ENCODE peak calls at places on chromosomes 11 and 22, in nine cellular contexts. One of them, this sample, is unnamed.

GRCh38 chr22:44116755-44117684 is 63.7 kb upstream of the PARVG start:
- DNase-seq in GM04504: no peak
- DNase-seq in WTC11: no peak
- DNase-seq in activated naive CD8-positive, alpha-beta T cell treated with anti-CD3 and anti-CD28 coated beads, Interleukin-2, amount 50 U/mL, for 16 hours: no peak
- DNase-seq in NCI-H345: no peak
- DNase-seq in Calu3: no peak
- DNase-seq in CD4-positive, alpha-beta T cell: no peak
- DNase-seq in AG09319: no peak
- DNase-seq in ACHN: no peak
- DNase-seq in this sample: no peak

GRCh38 chr11:129117595-129118350 is 74.4 kb downstream of the ARHGAP32 start:
- DNase-seq in GM04504: peak
- DNase-seq in WTC11: peak
- DNase-seq in activated naive CD8-positive, alpha-beta T cell treated with anti-CD3 and anti-CD28 coated beads, Interleukin-2, amount 50 U/mL, for 16 hours: no peak
- DNase-seq in NCI-H345: peak
- DNase-seq in Calu3: peak
- DNase-seq in CD4-positive, alpha-beta T cell: peak
- DNase-seq in AG09319: peak
- DNase-seq in ACHN: peak
- DNase-seq in this sample: peak

GRCh38 chr11:47941907-47942558 is 38.3 kb upstream of the PTPRJ start:
- DNase-seq in GM04504: no peak
- DNase-seq in WTC11: no peak
- DNase-seq in activated naive CD8-positive, alpha-beta T cell treated with anti-CD3 and anti-CD28 coated beads, Interleukin-2, amount 50 U/mL, for 16 hours: no peak
- DNase-seq in NCI-H345: no peak
- DNase-seq in Calu3: no peak
- DNase-seq in CD4-positive, alpha-beta T cell: no peak
- DNase-seq in AG09319: no peak
- DNase-seq in ACHN: no peak
- DNase-seq in this sample: no peak

GRCh38 chr22:36317658-36318271 is 64.8 kb downstream of the APOL1 start:
- DNase-seq in GM04504: no peak
- DNase-seq in WTC11: no peak
- DNase-seq in activated naive CD8-positive, alpha-beta T cell treated with anti-CD3 and anti-CD28 coated beads, Interleukin-2, amount 50 U/mL, for 16 hours: no peak
- DNase-seq in NCI-H345: no peak
- DNase-seq in Calu3: no peak
- DNase-seq in CD4-positive, alpha-beta T cell: no peak
- DNase-seq in AG09319: no peak
- DNase-seq in ACHN: no peak
- DNase-seq in this sample: no peak

GRCh38 chr22:46086577-46087335 is 63.6 kb upstream of the PPARA start:
- DNase-seq in GM04504: no peak
- DNase-seq in WTC11: no peak
- DNase-seq in activated naive CD8-positive, alpha-beta T cell treated with anti-CD3 and anti-CD28 coated beads, Interleukin-2, amount 50 U/mL, for 16 hours: no peak
- DNase-seq in NCI-H345: no peak
- DNase-seq in Calu3: no peak
- DNase-seq in CD4-positive, alpha-beta T cell: no peak
- DNase-seq in AG09319: no peak
- DNase-seq in ACHN: no peak
- DNase-seq in this sample: no peak

GRCh38 chr11:107172996-107173395 is 154.7 kb upstream of the GUCY1A2 start:
- DNase-seq in GM04504: no peak
- DNase-seq in WTC11: no peak
- DNase-seq in activated naive CD8-positive, alpha-beta T cell treated with anti-CD3 and anti-CD28 coated beads, Interleukin-2, amount 50 U/mL, for 16 hours: no peak
- DNase-seq in NCI-H345: no peak
- DNase-seq in Calu3: no peak
- DNase-seq in CD4-positive, alpha-beta T cell: no peak
- DNase-seq in AG09319: no peak
- DNase-seq in ACHN: no peak
- DNase-seq in this sample: no peak

GRCh38 chr11:115408036-115408911 is 95.9 kb downstream of the CADM1 start:
- DNase-seq in GM04504: no peak
- DNase-seq in WTC11: no peak
- DNase-seq in activated naive CD8-positive, alpha-beta T cell treated with anti-CD3 and anti-CD28 coated beads, Interleukin-2, amount 50 U/mL, for 16 hours: no peak
- DNase-seq in NCI-H345: no peak
- DNase-seq in Calu3: no peak
- DNase-seq in CD4-positive, alpha-beta T cell: no peak
- DNase-seq in AG09319: no peak
- DNase-seq in ACHN: no peak
- DNase-seq in this sample: peak

GRCh38 chr11:78416285-78417174 is 1.1 kb downstream of the GAB2 start:
- DNase-seq in GM04504: peak
- DNase-seq in WTC11: peak
- DNase-seq in activated naive CD8-positive, alpha-beta T cell treated with anti-CD3 and anti-CD28 coated beads, Interleukin-2, amount 50 U/mL, for 16 hours: peak
- DNase-seq in NCI-H345: peak
- DNase-seq in Calu3: peak
- DNase-seq in CD4-positive, alpha-beta T cell: peak
- DNase-seq in AG09319: peak
- DNase-seq in ACHN: peak
- DNase-seq in this sample: peak

GRCh38 chr11:119091966-119092879 is 7.5 kb downstream of the HMBS start:
- DNase-seq in GM04504: no peak
- DNase-seq in WTC11: no peak
- DNase-seq in activated naive CD8-positive, alpha-beta T cell treated with anti-CD3 and anti-CD28 coated beads, Interleukin-2, amount 50 U/mL, for 16 hours: no peak
- DNase-seq in NCI-H345: no peak
- DNase-seq in Calu3: no peak
- DNase-seq in CD4-positive, alpha-beta T cell: no peak
- DNase-seq in AG09319: no peak
- DNase-seq in ACHN: no peak
- DNase-seq in this sample: no peak

GRCh38 chr11:108870373-108871020 is 205.6 kb downstream of the DDX10 start:
- DNase-seq in GM04504: no peak
- DNase-seq in WTC11: no peak
- DNase-seq in activated naive CD8-positive, alpha-beta T cell treated with anti-CD3 and anti-CD28 coated beads, Interleukin-2, amount 50 U/mL, for 16 hours: no peak
- DNase-seq in NCI-H345: no peak
- DNase-seq in Calu3: no peak
- DNase-seq in CD4-positive, alpha-beta T cell: no peak
- DNase-seq in AG09319: peak
- DNase-seq in ACHN: peak
- DNase-seq in this sample: peak

GRCh38 chr11:76242004-76242779 is 35.9 kb upstream of the WNT11 start:
- DNase-seq in GM04504: no peak
- DNase-seq in WTC11: no peak
- DNase-seq in activated naive CD8-positive, alpha-beta T cell treated with anti-CD3 and anti-CD28 coated beads, Interleukin-2, amount 50 U/mL, for 16 hours: no peak
- DNase-seq in NCI-H345: no peak
- DNase-seq in Calu3: no peak
- DNase-seq in CD4-positive, alpha-beta T cell: no peak
- DNase-seq in AG09319: no peak
- DNase-seq in ACHN: no peak
- DNase-seq in this sample: no peak

GRCh38 chr11:61445535-61445934 is 15.6 kb downstream of the SDHAF2 start:
- DNase-seq in GM04504: no peak
- DNase-seq in WTC11: no peak
- DNase-seq in activated naive CD8-positive, alpha-beta T cell treated with anti-CD3 and anti-CD28 coated beads, Interleukin-2, amount 50 U/mL, for 16 hours: no peak
- DNase-seq in NCI-H345: peak
- DNase-seq in Calu3: no peak
- DNase-seq in CD4-positive, alpha-beta T cell: no peak
- DNase-seq in AG09319: no peak
- DNase-seq in ACHN: no peak
- DNase-seq in this sample: no peak

GRCh38 chr22:38727530-38728451 is 22.0 kb downstream of the GTPBP1 start:
- DNase-seq in GM04504: no peak
- DNase-seq in WTC11: no peak
- DNase-seq in activated naive CD8-positive, alpha-beta T cell treated with anti-CD3 and anti-CD28 coated beads, Interleukin-2, amount 50 U/mL, for 16 hours: no peak
- DNase-seq in NCI-H345: no peak
- DNase-seq in Calu3: no peak
- DNase-seq in CD4-positive, alpha-beta T cell: no peak
- DNase-seq in AG09319: no peak
- DNase-seq in ACHN: no peak
- DNase-seq in this sample: no peak

GRCh38 chr11:45560935-45561330 is 104.5 kb downstream of the CHST1 start:
- DNase-seq in GM04504: no peak
- DNase-seq in WTC11: no peak
- DNase-seq in activated naive CD8-positive, alpha-beta T cell treated with anti-CD3 and anti-CD28 coated beads, Interleukin-2, amount 50 U/mL, for 16 hours: no peak
- DNase-seq in NCI-H345: no peak
- DNase-seq in Calu3: no peak
- DNase-seq in CD4-positive, alpha-beta T cell: no peak
- DNase-seq in AG09319: no peak
- DNase-seq in ACHN: no peak
- DNase-seq in this sample: no peak

GRCh38 chr11:57288771-57289579 is 35.8 kb downstream of the TNKS1BP1 start:
- DNase-seq in GM04504: no peak
- DNase-seq in WTC11: no peak
- DNase-seq in activated naive CD8-positive, alpha-beta T cell treated with anti-CD3 and anti-CD28 coated beads, Interleukin-2, amount 50 U/mL, for 16 hours: no peak
- DNase-seq in NCI-H345: peak
- DNase-seq in Calu3: no peak
- DNase-seq in CD4-positive, alpha-beta T cell: no peak
- DNase-seq in AG09319: no peak
- DNase-seq in ACHN: no peak
- DNase-seq in this sample: no peak

GRCh38 chr11:85813721-85814120 is 2.8 kb upstream of the SYTL2 start:
- DNase-seq in GM04504: no peak
- DNase-seq in WTC11: no peak
- DNase-seq in activated naive CD8-positive, alpha-beta T cell treated with anti-CD3 and anti-CD28 coated beads, Interleukin-2, amount 50 U/mL, for 16 hours: no peak
- DNase-seq in NCI-H345: no peak
- DNase-seq in Calu3: no peak
- DNase-seq in CD4-positive, alpha-beta T cell: no peak
- DNase-seq in AG09319: no peak
- DNase-seq in ACHN: no peak
- DNase-seq in this sample: no peak

GRCh38 chr22:19407649-19408606 is 23.6 kb downstream of the HIRA start:
- DNase-seq in GM04504: no peak
- DNase-seq in WTC11: no peak
- DNase-seq in activated naive CD8-positive, alpha-beta T cell treated with anti-CD3 and anti-CD28 coated beads, Interleukin-2, amount 50 U/mL, for 16 hours: no peak
- DNase-seq in NCI-H345: no peak
- DNase-seq in Calu3: no peak
- DNase-seq in CD4-positive, alpha-beta T cell: no peak
- DNase-seq in AG09319: no peak
- DNase-seq in ACHN: no peak
- DNase-seq in this sample: no peak

GRCh38 chr11:116342148-116342547 is 430.6 kb downstream of the BUD13 start:
- DNase-seq in GM04504: no peak
- DNase-seq in WTC11: no peak
- DNase-seq in activated naive CD8-positive, alpha-beta T cell treated with anti-CD3 and anti-CD28 coated beads, Interleukin-2, amount 50 U/mL, for 16 hours: no peak
- DNase-seq in NCI-H345: no peak
- DNase-seq in Calu3: no peak
- DNase-seq in CD4-positive, alpha-beta T cell: no peak
- DNase-seq in AG09319: no peak
- DNase-seq in ACHN: no peak
- DNase-seq in this sample: no peak

GRCh38 chr22:40157546-40157945 is 20.2 kb upstream of the TNRC6B start:
- DNase-seq in GM04504: no peak
- DNase-seq in WTC11: no peak
- DNase-seq in activated naive CD8-positive, alpha-beta T cell treated with anti-CD3 and anti-CD28 coated beads, Interleukin-2, amount 50 U/mL, for 16 hours: no peak
- DNase-seq in NCI-H345: no peak
- DNase-seq in Calu3: no peak
- DNase-seq in CD4-positive, alpha-beta T cell: no peak
- DNase-seq in AG09319: no peak
- DNase-seq in ACHN: no peak
- DNase-seq in this sample: no peak

GRCh38 chr11:60122414-60123036 is 34.1 kb downstream of the MS4A2 start:
- DNase-seq in GM04504: no peak
- DNase-seq in WTC11: no peak
- DNase-seq in activated naive CD8-positive, alpha-beta T cell treated with anti-CD3 and anti-CD28 coated beads, Interleukin-2, amount 50 U/mL, for 16 hours: no peak
- DNase-seq in NCI-H345: no peak
- DNase-seq in Calu3: no peak
- DNase-seq in CD4-positive, alpha-beta T cell: no peak
- DNase-seq in AG09319: no peak
- DNase-seq in ACHN: no peak
- DNase-seq in this sample: no peak

GRCh38 chr11:2716376-2717095 is 16.7 kb upstream of the KCNQ1OT1 start:
- DNase-seq in GM04504: no peak
- DNase-seq in WTC11: no peak
- DNase-seq in activated naive CD8-positive, alpha-beta T cell treated with anti-CD3 and anti-CD28 coated beads, Interleukin-2, amount 50 U/mL, for 16 hours: no peak
- DNase-seq in NCI-H345: no peak
- DNase-seq in Calu3: no peak
- DNase-seq in CD4-positive, alpha-beta T cell: no peak
- DNase-seq in AG09319: no peak
- DNase-seq in ACHN: no peak
- DNase-seq in this sample: no peak

GRCh38 chr11:122398167-122398566 is 257.4 kb upstream of the UBASH3B start:
- DNase-seq in GM04504: no peak
- DNase-seq in WTC11: no peak
- DNase-seq in activated naive CD8-positive, alpha-beta T cell treated with anti-CD3 and anti-CD28 coated beads, Interleukin-2, amount 50 U/mL, for 16 hours: no peak
- DNase-seq in NCI-H345: no peak
- DNase-seq in Calu3: no peak
- DNase-seq in CD4-positive, alpha-beta T cell: no peak
- DNase-seq in AG09319: no peak
- DNase-seq in ACHN: no peak
- DNase-seq in this sample: no peak

GRCh38 chr22:42844756-42845155 is 12.3 kb downstream of the ARFGAP3 start:
- DNase-seq in GM04504: no peak
- DNase-seq in WTC11: no peak
- DNase-seq in activated naive CD8-positive, alpha-beta T cell treated with anti-CD3 and anti-CD28 coated beads, Interleukin-2, amount 50 U/mL, for 16 hours: no peak
- DNase-seq in NCI-H345: no peak
- DNase-seq in Calu3: no peak
- DNase-seq in CD4-positive, alpha-beta T cell: no peak
- DNase-seq in AG09319: no peak
- DNase-seq in ACHN: no peak
- DNase-seq in this sample: no peak

GRCh38 chr22:44396727-44397722 is 84.3 kb upstream of the SHISAL1 start:
- DNase-seq in GM04504: no peak
- DNase-seq in WTC11: no peak
- DNase-seq in activated naive CD8-positive, alpha-beta T cell treated with anti-CD3 and anti-CD28 coated beads, Interleukin-2, amount 50 U/mL, for 16 hours: no peak
- DNase-seq in NCI-H345: no peak
- DNase-seq in Calu3: no peak
- DNase-seq in CD4-positive, alpha-beta T cell: no peak
- DNase-seq in AG09319: no peak
- DNase-seq in ACHN: no peak
- DNase-seq in this sample: no peak

GRCh38 chr11:112247198-112247597 is 13.5 kb downstream of the PLET1 start:
- DNase-seq in GM04504: no peak
- DNase-seq in WTC11: no peak
- DNase-seq in activated naive CD8-positive, alpha-beta T cell treated with anti-CD3 and anti-CD28 coated beads, Interleukin-2, amount 50 U/mL, for 16 hours: no peak
- DNase-seq in NCI-H345: no peak
- DNase-seq in Calu3: no peak
- DNase-seq in CD4-positive, alpha-beta T cell: no peak
- DNase-seq in AG09319: no peak
- DNase-seq in ACHN: no peak
- DNase-seq in this sample: no peak

GRCh38 chr11:128854801-128855200 is 12.3 kb downstream of the KCNJ1 start:
- DNase-seq in GM04504: no peak
- DNase-seq in WTC11: no peak
- DNase-seq in activated naive CD8-positive, alpha-beta T cell treated with anti-CD3 and anti-CD28 coated beads, Interleukin-2, amount 50 U/mL, for 16 hours: no peak
- DNase-seq in NCI-H345: no peak
- DNase-seq in Calu3: no peak
- DNase-seq in CD4-positive, alpha-beta T cell: no peak
- DNase-seq in AG09319: no peak
- DNase-seq in ACHN: no peak
- DNase-seq in this sample: no peak

GRCh38 chr11:14424096-14424495 is 65.1 kb upstream of the RRAS2 start:
- DNase-seq in GM04504: no peak
- DNase-seq in WTC11: no peak
- DNase-seq in activated naive CD8-positive, alpha-beta T cell treated with anti-CD3 and anti-CD28 coated beads, Interleukin-2, amount 50 U/mL, for 16 hours: no peak
- DNase-seq in NCI-H345: no peak
- DNase-seq in Calu3: no peak
- DNase-seq in CD4-positive, alpha-beta T cell: no peak
- DNase-seq in AG09319: no peak
- DNase-seq in ACHN: peak
- DNase-seq in this sample: no peak

GRCh38 chr11:125055107-125055715 is 7.9 kb upstream of the SLC37A2 start:
- DNase-seq in GM04504: no peak
- DNase-seq in WTC11: no peak
- DNase-seq in activated naive CD8-positive, alpha-beta T cell treated with anti-CD3 and anti-CD28 coated beads, Interleukin-2, amount 50 U/mL, for 16 hours: no peak
- DNase-seq in NCI-H345: no peak
- DNase-seq in Calu3: no peak
- DNase-seq in CD4-positive, alpha-beta T cell: no peak
- DNase-seq in AG09319: no peak
- DNase-seq in ACHN: no peak
- DNase-seq in this sample: no peak

GRCh38 chr22:35353318-35353717 is 27.6 kb upstream of the HMOX1 start:
- DNase-seq in GM04504: no peak
- DNase-seq in WTC11: no peak
- DNase-seq in activated naive CD8-positive, alpha-beta T cell treated with anti-CD3 and anti-CD28 coated beads, Interleukin-2, amount 50 U/mL, for 16 hours: no peak
- DNase-seq in NCI-H345: no peak
- DNase-seq in Calu3: no peak
- DNase-seq in CD4-positive, alpha-beta T cell: no peak
- DNase-seq in AG09319: no peak
- DNase-seq in ACHN: no peak
- DNase-seq in this sample: no peak

GRCh38 chr22:45271667-45272188 is 13.0 kb upstream of the UPK3A start:
- DNase-seq in GM04504: no peak
- DNase-seq in WTC11: no peak
- DNase-seq in activated naive CD8-positive, alpha-beta T cell treated with anti-CD3 and anti-CD28 coated beads, Interleukin-2, amount 50 U/mL, for 16 hours: no peak
- DNase-seq in NCI-H345: peak
- DNase-seq in Calu3: no peak
- DNase-seq in CD4-positive, alpha-beta T cell: no peak
- DNase-seq in AG09319: no peak
- DNase-seq in ACHN: no peak
- DNase-seq in this sample: no peak

This sample was measured in AG04449.